ENCODE peak calls at places on chromosomes 4 and X, in eight cellular contexts. P is neural progenitor cell, E is GM23248, W is PC-3, D is OCI-LY7, I is MM.1S, M is SK-N-SH, J is HCT116. O is an unnamed sample.

GRCh38 chr4:78610546-78611214 is 59.1 kb downstream of the ANXA3 start:
- DNase-seq in P (no peak), D (peak), M (no peak), W (no peak), J (no peak), E (peak), I (peak), O (no peak)

GRCh38 chr4:54746228-54746627 is 88.5 kb downstream of the KIT start:
- DNase-seq in M (no peak), P (no peak), W (peak), D (no peak), E (peak), I (peak), J (no peak), O (no peak)

GRCh38 chrX:37320541-37321203 is 28.5 kb upstream of the PRRG1 start:
- DNase-seq in M (no peak), E (no peak), W (no peak), D (no peak), I (no peak), J (no peak), P (no peak), O (no peak)

GRCh38 chr4:132863619-132864018 is 285.5 kb upstream of the PCDH10 start:
- DNase-seq in E (no peak), W (no peak), J (no peak), I (no peak), M (no peak), P (no peak), D (no peak), O (no peak)

GRCh38 chr4:158211288-158211687 is 1.0 kb downstream of the TMEM144 start:
- DNase-seq in P (no peak), M (no peak), D (no peak), J (no peak), W (no peak), I (no peak), E (no peak), O (no peak)

GRCh38 chr4:161546902-161547301 is 616.9 kb downstream of the FSTL5 start:
- DNase-seq in P (no peak), W (no peak), J (no peak), E (no peak), D (no peak), I (no peak), M (no peak), O (no peak)

GRCh38 chr4:188869581-188869980 is 730.3 kb downstream of the TRIML1 start:
- DNase-seq in I (no peak), P (no peak), W (no peak), E (no peak), J (no peak), D (no peak), M (no peak), O (no peak)

GRCh38 chr4:188428935-188429334 is 289.7 kb downstream of the TRIML1 start:
- DNase-seq in M (no peak), E (no peak), J (no peak), D (no peak), W (peak), I (no peak), P (peak), O (peak)

GRCh38 chr4:159487284-159487747 is 384.4 kb downstream of the RAPGEF2 start:
- DNase-seq in J (peak), P (peak), D (peak), W (peak), E (peak), I (peak), M (peak), O (peak)

GRCh38 chrX:19382500-19383145 is 38.9 kb downstream of the PDHA1 start:
- DNase-seq in J (peak), D (peak), I (peak), M (peak), P (peak), W (peak), E (peak), O (peak)

GRCh38 chr4:120920666-120921065 is 1.9 kb downstream of the PRDM5 start:
- DNase-seq in D (no peak), E (no peak), J (no peak), W (no peak), I (no peak), M (no peak), P (no peak), O (no peak)

GRCh38 chr4:68272860-68273259 is 27.4 kb upstream of the TMPRSS11B start:
- DNase-seq in J (no peak), W (peak), D (no peak), E (peak), I (no peak), P (peak), M (no peak), O (peak)

GRCh38 chrX:2608638-2609430 is 82.3 kb upstream of the CD99 start:
- DNase-seq in D (peak), P (peak), M (peak), W (peak), I (peak), E (peak), J (peak), O (peak)

GRCh38 chrX:109749207-109749606 is 16.1 kb upstream of the ACSL4 start:
- DNase-seq in I (no peak), J (no peak), E (no peak), P (no peak), M (no peak), W (no peak), D (no peak), O (no peak)

GRCh38 chr4:8308144-8308543 is 38.6 kb downstream of the HTRA3 start:
- DNase-seq in J (no peak), W (no peak), E (no peak), P (no peak), D (no peak), M (no peak), I (no peak), O (no peak)

DNA sequence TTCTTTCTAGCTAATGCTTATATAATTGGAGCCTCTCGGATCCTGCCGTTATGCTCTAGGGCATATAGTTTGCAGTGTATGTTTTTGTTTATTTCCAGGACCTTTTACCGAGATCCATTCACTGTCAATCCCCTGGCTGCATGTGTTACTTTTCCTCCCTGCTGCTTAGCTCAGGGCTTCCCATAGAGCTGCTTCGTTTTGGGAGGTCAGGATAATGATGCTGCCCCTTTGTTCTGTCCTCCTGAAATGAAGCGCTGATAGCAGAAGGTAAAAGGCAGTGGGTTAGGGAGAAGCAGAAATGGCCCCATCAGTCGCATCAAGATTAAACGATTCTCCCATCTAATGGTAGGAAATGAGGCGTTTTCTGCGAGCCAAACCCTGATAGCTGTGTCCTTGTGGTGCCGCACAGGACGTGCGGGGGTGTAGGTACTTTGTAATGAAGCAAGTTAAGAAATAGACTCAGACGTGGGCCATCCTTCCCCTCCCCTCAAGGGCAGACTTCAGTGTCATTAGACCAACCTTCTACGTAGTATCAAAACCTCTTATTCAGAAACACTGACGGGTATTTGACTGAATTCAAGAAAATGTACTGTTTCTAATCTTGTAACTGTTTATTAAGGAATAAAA is 37.3 kb downstream of the AFF2 start:
- DNase-seq in J (no peak), W (no peak), M (no peak), D (peak), P (peak), I (no peak), E (no peak), O (peak)
- TF ChIP-seq EZH2phosphoT487 in J (no peak), W (no peak), M (no peak), D (no peak), P (no peak), I (no peak), E (no peak), O (no peak)

DNA sequence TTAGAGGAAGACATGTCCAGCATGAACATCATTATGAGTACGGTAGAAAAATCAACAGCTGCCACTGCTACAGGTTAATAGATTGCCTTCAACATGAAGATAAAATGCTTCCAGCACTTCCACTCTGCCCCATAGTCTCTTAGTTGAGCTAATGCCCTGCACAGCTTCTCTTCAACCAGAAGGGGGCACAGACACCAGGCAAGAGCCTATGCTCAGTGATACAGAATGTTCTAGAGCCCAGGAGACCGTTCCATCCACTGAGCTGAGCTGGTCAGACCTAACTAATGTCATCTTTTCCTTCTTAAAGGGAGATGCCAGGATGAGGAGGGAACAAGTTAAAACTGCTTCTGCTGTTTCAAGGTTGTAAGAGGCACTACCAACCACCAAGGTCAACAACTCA is 42.2 kb downstream of the SMIM10L2A start:
- DNase-seq in P (no peak), E (peak), I (peak), M (no peak), W (peak), D (peak), J (peak), O (peak)
- TF ChIP-seq EZH2phosphoT487 in P (no peak), E (no peak), I (no peak), M (no peak), W (no peak), D (no peak), J (no peak), O (no peak)

GRCh38 chr4:152052431-152053057 is 291.7 kb upstream of the GATB start:
- DNase-seq in P (no peak), E (no peak), M (no peak), D (no peak), J (no peak), W (no peak), I (no peak), O (no peak)
- TF ChIP-seq EZH2phosphoT487 in P (no peak), E (no peak), M (no peak), D (no peak), J (no peak), W (no peak), I (no peak), O (no peak)

GRCh38 chr4:87966095-87966496 is 9.4 kb upstream of the SPP1 start:
- DNase-seq in W (no peak), P (no peak), D (no peak), I (no peak), J (no peak), M (no peak), E (no peak), O (no peak)

GRCh38 chr4:87967193-87967592 is 8.3 kb upstream of the SPP1 start:
- DNase-seq in I (no peak), J (no peak), P (no peak), M (no peak), E (no peak), D (no peak), W (no peak), O (no peak)

GRCh38 chr4:87961993-87962791 is 13.3 kb upstream of the SPP1 start:
- DNase-seq in E (peak), W (peak), M (no peak), J (no peak), I (no peak), P (no peak), D (no peak), O (no peak)

GRCh38 chr4:87965501-87965975 is 10.0 kb upstream of the SPP1 start:
- DNase-seq in I (no peak), M (no peak), E (no peak), D (no peak), P (no peak), J (no peak), W (no peak), O (peak)
- TF ChIP-seq EZH2phosphoT487 in I (no peak), M (no peak), E (no peak), D (no peak), P (no peak), J (no peak), W (no peak), O (no peak)

GRCh38 chr4:2934077-2934812 is 29.0 kb downstream of the NOP14 start:
- DNase-seq in D (peak), P (peak), J (no peak), W (peak), I (no peak), M (no peak), E (peak), O (peak)
- TF ChIP-seq EZH2phosphoT487 in D (no peak), P (no peak), J (no peak), W (no peak), I (no peak), M (no peak), E (no peak), O (no peak)

GRCh38 chr4:93764647-93765246 is 63.8 kb upstream of the ATOH1 start:
- DNase-seq in D (peak), J (peak), E (peak), M (peak), P (peak), I (peak), W (peak), O (peak)
- TF ChIP-seq EZH2phosphoT487 in D (no peak), J (no peak), E (no peak), M (no peak), P (no peak), I (no peak), W (no peak), O (no peak)

O was measured in GM23338.